ENCODE peak calls at places on chromosomes 4 and X, in five cellular contexts. L is H1, R is HepG2, Y is GM12878, T is NT2/D1. B is an unnamed sample.

GRCh38 chr4:103075435-103075893 is 1.1 kb downstream of the SLC9B2 start:
- DNase-seq in L (no peak), R (peak), Y (no peak), T (no peak), B (no peak)

GRCh38 chrX:104435249-104435648 is 130.8 kb upstream of the IL1RAPL2 start:
- DNase-seq in L (no peak), R (no peak), Y (no peak), T (no peak), B (no peak)

GRCh38 chrX:118644378-118644777 is 83.0 kb upstream of the IL13RA1 start:
- DNase-seq in L (no peak), R (peak), Y (no peak), T (no peak), B (peak)

GRCh38 chr4:187608001-187608421 is 387.6 kb upstream of the ZFP42 start:
- DNase-seq in L (no peak), R (no peak), Y (no peak), T (no peak), B (no peak)

GRCh38 chr4:55509272-55509671 is 37.4 kb downstream of the CLOCK start:
- DNase-seq in L (no peak), R (no peak), Y (no peak), T (no peak), B (no peak)

GRCh38 chr4:44817905-44818304 is 91.5 kb upstream of the GNPDA2 start:
- DNase-seq in L (no peak), R (no peak), Y (no peak), T (no peak), B (no peak)

GRCh38 chr4:150720973-150721518 is 139.1 kb downstream of the MAB21L2 start:
- DNase-seq in L (no peak), R (no peak), Y (no peak), T (no peak), B (no peak)

GRCh38 chr4:1171306-1172227 is 816 bp downstream of the SPON2 start:
- DNase-seq in L (no peak), R (no peak), Y (no peak), T (peak), B (no peak)

GRCh38 chrX:47581731-47582647 is at the start of gene TIMP1:
- DNase-seq in L (no peak), R (peak), Y (peak), T (peak), B (peak)

GRCh38 chrX:78574306-78574705 is 84.8 kb downstream of the RTL3 start:
- DNase-seq in L (no peak), R (no peak), Y (no peak), T (no peak), B (no peak)

GRCh38 chr4:119284876-119285611 is 36.9 kb downstream of the FABP2 start:
- DNase-seq in L (no peak), R (no peak), Y (no peak), T (no peak), B (no peak)

GRCh38 chr4:139177888-139178609 is 1.0 kb upstream of the ELF2 start:
- DNase-seq in L (peak), R (peak), Y (peak), T (no peak), B (peak)

GRCh38 chrX:2572740-2573139 is 72.0 kb upstream of the DHRSX start:
- DNase-seq in L (no peak), R (peak), Y (no peak), T (peak), B (no peak)

GRCh38 chr4:145829629-145830395 is 108.8 kb downstream of the ZNF827 start:
- DNase-seq in L (no peak), R (no peak), Y (no peak), T (no peak), B (no peak)

GRCh38 chrX:46485897-46486296 is 59.3 kb downstream of the ZNF674 start:
- DNase-seq in L (no peak), R (peak), Y (no peak), T (peak), B (no peak)

GRCh38 chr4:103424853-103425252 is 226.7 kb upstream of the CENPE start:
- DNase-seq in L (no peak), R (peak), Y (no peak), T (no peak), B (no peak)

GRCh38 chr4:59200992-59201391 is 1999.1 kb upstream of the ADGRL3 start:
- DNase-seq in L (no peak), R (no peak), Y (no peak), T (no peak), B (no peak)

GRCh38 chrX:68647156-68647957 is at the start of gene STARD8:
- DNase-seq in L (peak), R (peak), Y (no peak), T (peak), B (peak)

GRCh38 chr4:103067841-103068547 is 8.6 kb downstream of the SLC9B2 start:
- DNase-seq in L (no peak), R (no peak), Y (no peak), T (no peak), B (no peak)

GRCh38 chrX:154546354-154547244 is at the start of gene G6PD:
- DNase-seq in L (no peak), R (peak), Y (no peak), T (no peak), B (peak)

GRCh38 chr4:37960679-37961078 is 481 bp downstream of the PTTG2 start:
- DNase-seq in L (no peak), R (no peak), Y (no peak), T (no peak), B (no peak)

GRCh38 chrX:131734621-131735020 is 190.7 kb downstream of the OR13H1 start:
- DNase-seq in L (no peak), R (no peak), Y (peak), T (no peak), B (no peak)

GRCh38 chr4:48223633-48224295 is 45.9 kb downstream of the TEC start:
- DNase-seq in L (no peak), R (no peak), Y (no peak), T (no peak), B (no peak)

GRCh38 chr4:80611366-80611765 is 275.8 kb downstream of the CFAP299 start:
- DNase-seq in L (no peak), R (no peak), Y (peak), T (no peak), B (no peak)

GRCh38 chr4:168335621-168336020 is 17.1 kb upstream of the DDX60 start:
- DNase-seq in L (no peak), R (no peak), Y (no peak), T (no peak), B (no peak)

GRCh38 chr4:26807330-26807729 is 53.3 kb upstream of the STIM2 start:
- DNase-seq in L (no peak), R (no peak), Y (peak), T (no peak), B (no peak)

GRCh38 chrX:37420179-37420578 is 71.0 kb downstream of the PRRG1 start:
- DNase-seq in L (no peak), R (no peak), Y (no peak), T (no peak), B (no peak)

GRCh38 chr4:187576751-187577150 is 418.8 kb upstream of the ZFP42 start:
- DNase-seq in L (no peak), R (no peak), Y (no peak), T (no peak), B (no peak)

GRCh38 chrX:25144043-25144940 is 128.5 kb upstream of the ARX start:
- DNase-seq in L (no peak), R (peak), Y (no peak), T (peak), B (peak)

GRCh38 chr4:180041576-180041975 is 2201.6 kb upstream of the TENM3 start:
- DNase-seq in L (no peak), R (peak), Y (no peak), T (no peak), B (no peak)

GRCh38 chr4:71259911-71260331 is 78.9 kb upstream of the SLC4A4 start:
- DNase-seq in L (no peak), R (no peak), Y (no peak), T (no peak), B (no peak)

GRCh38 chr4:102223461-102223860 is 121.8 kb downstream of the SLC39A8 start:
- DNase-seq in L (no peak), R (no peak), Y (no peak), T (no peak), B (no peak)

GRCh38 chr4:122117743-122118142 is 34.4 kb upstream of the BLTP1 start:
- DNase-seq in L (no peak), R (no peak), Y (no peak), T (no peak), B (no peak)

GRCh38 chr4:116486401-116486800 is 599.0 kb downstream of the TRAM1L1 start:
- DNase-seq in L (no peak), R (no peak), Y (no peak), T (no peak), B (no peak)

GRCh38 chrX:111652719-111653118 is 28.3 kb upstream of the ALG13 start:
- DNase-seq in L (no peak), R (no peak), Y (no peak), T (no peak), B (peak)

GRCh38 chr4:87033902-87034301 is 99.1 kb downstream of the AFF1 start:
- DNase-seq in L (no peak), R (no peak), Y (no peak), T (no peak), B (no peak)
- TF ChIP-seq SUZ12 in L (no peak), R (no peak), Y (no peak), T (no peak), B (no peak)

GRCh38 chr4:153166971-153167501 is 37.2 kb upstream of the TRIM2 start:
- DNase-seq in L (no peak), R (peak), Y (no peak), T (no peak), B (no peak)

GRCh38 chr4:153170407-153170806 is 33.8 kb upstream of the TRIM2 start:
- DNase-seq in L (no peak), R (no peak), Y (no peak), T (no peak), B (no peak)

GRCh38 chr4:153174821-153175567 is 29.2 kb upstream of the TRIM2 start:
- DNase-seq in L (no peak), R (peak), Y (no peak), T (no peak), B (no peak)

DNA sequence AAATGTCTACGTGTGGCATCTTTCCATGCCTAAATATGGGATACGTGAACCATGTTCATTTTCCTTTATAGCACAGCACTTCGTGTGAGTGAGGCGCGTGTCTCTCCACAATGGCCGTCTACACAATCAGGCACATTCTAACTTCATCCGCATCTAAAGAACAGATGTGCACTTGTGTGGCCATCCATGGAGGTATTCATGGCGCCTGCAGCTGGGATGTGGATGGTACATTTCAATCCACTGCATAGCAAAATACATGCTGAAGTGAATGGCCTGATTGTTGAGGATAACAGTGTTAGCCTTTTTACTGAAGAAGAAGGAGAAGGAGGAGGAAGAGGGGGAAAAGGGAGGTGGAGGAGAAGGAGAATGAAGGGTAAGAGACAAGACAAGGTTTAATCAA is 34.4 kb upstream of the TRIM2 start:
- DNase-seq in L (no peak), R (no peak), Y (no peak), T (no peak), B (no peak)
- TF ChIP-seq SUZ12 in L (no peak), R (no peak), Y (no peak), T (no peak), B (no peak)

DNA sequence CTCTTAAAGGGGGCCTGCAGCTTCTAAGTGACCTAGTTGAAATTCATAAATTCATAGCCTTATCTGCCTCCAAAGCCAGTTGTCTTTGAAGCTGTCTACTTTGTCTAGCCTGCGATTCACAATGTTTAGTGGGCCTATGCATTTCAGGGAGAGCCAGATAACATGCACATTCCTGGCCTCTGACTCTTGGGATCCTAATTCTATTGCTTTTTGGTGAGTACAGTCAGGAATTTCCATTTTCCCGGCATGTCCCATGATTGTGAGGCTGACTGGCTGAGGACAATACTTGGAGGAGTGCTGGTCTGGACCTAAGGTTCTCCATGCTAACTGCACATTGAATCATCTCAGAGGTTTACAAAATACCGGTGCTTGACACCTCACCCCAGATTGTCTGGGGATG is 155.0 kb downstream of the MSL3 start:
- DNase-seq in L (no peak), R (no peak), Y (no peak), T (no peak), B (no peak)
- TF ChIP-seq SUZ12 in L (no peak), R (no peak), Y (no peak), T (no peak), B (no peak)

GRCh38 chrX:136659174-136659573 is 11.2 kb downstream of the CD40LG start:
- DNase-seq in L (no peak), R (no peak), Y (no peak), T (no peak), B (no peak)

GRCh38 chrX:136660896-136661295 is 12.9 kb downstream of the CD40LG start:
- DNase-seq in L (no peak), R (no peak), Y (no peak), T (no peak), B (no peak)

GRCh38 chrX:136662104-136662503 is 14.1 kb downstream of the CD40LG start:
- DNase-seq in L (no peak), R (no peak), Y (no peak), T (no peak), B (no peak)

GRCh38 chrX:136656596-136656995 is 8.6 kb downstream of the CD40LG start:
- DNase-seq in L (no peak), R (no peak), Y (no peak), T (no peak), B (no peak)

DNA sequence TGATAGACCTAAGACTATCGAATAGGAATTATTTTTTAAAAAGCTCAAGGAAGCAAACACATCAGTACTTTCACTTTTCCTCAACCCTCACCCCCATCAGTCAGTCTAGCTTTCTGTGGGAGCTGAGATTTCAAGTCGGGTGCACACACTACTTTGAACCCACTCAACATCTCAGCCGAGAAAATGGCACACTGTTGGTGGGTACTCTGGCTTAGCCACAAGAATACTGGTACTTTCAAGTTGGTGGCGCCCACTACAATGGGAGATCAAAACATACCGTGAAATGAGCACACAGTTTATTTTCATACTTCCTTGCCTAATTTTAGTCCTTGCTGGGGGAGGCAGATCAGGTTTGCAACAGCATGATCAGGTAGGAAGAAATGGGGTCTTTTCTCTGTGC is 10.2 kb downstream of the CD40LG start:
- DNase-seq in L (no peak), R (no peak), Y (no peak), T (no peak), B (no peak)
- TF ChIP-seq SUZ12 in L (no peak), R (no peak), Y (no peak), T (no peak), B (no peak)

GRCh38 chr4:69210911-69211310 is 3.6 kb downstream of the UGT2B11 start:
- DNase-seq in L (no peak), R (no peak), Y (no peak), T (no peak), B (no peak)
- TF ChIP-seq SUZ12 in L (no peak), R (no peak), Y (no peak), T (no peak), B (no peak)

DNA sequence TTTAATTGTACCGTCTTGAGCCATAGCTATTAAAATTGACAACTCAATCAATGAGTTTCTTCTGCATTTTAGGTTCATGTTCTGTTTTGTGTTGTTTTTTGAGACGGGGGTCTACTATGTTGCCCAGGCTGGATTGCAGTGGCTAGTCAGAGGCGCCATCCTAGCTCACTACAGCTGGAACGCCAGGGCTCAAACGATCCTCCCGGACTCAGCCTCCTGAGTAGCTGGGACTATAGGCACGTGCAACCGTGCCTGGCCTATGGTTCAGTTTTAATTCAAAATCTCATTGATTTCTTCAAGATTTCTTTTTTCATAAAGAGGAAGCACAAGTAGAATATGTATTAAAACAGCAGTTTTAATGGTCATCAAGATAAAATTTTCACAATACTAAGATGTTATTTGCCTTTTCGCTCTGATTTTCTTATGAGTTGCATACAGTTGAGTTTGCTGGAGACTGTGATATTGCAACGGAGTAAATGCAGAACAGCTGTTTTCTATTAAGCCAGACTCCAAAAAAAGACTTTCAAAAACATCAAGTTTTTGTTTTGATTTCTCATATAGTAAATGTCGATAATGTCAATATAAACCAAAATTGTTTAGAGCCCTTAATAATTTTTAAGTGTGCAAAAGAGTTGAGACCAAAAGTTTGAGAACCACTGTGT is 1.1 kb upstream of the STX18 start:
- DNase-seq in L (no peak), R (peak), Y (no peak), T (no peak), B (no peak)
- TF ChIP-seq SUZ12 in L (no peak), R (no peak), Y (no peak), T (no peak), B (no peak)

DNA sequence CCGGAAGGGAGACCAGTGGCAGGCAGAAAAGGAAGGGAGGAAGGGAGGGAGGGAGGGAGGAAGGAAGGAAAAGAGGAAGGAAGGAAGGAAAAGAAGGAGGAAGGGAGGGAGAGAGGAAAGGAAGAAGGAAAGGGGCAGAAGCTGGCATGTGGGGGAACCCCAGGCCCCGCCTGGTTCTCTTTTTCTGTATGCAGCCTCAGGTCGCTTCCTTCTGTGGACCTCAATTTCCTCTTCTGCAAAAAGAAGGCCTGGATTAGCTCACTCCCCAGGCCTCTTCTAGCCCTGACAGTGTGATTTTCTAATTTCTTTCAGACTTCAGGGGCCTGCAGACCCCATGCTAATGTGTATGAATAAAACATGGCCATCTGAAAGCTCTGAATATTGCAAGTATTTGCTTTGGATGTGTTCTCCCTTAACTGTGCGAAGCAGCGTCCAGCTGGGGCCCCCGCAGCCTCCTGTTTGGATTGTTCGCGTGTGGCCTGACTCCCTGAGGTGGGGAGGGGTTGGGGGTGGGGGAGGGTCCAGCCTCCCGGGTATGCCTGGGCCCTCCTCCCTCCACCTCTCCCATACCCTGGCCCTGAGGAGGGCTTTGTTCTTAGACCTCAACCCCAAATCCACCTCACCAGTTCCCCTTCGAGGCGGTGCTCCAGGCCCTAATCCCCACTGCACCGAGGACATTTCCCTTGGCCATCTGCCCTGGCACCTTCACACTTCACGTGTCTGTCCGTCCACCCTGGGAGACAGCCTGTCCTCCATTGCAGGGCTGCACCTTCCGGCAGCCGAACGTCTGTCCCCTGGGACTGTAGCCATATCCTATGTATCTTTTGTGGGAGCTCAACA is 199.9 kb upstream of the ATP6AP2 start:
- DNase-seq in L (no peak), R (no peak), Y (no peak), T (no peak), B (no peak)
- TF ChIP-seq SUZ12 in L (no peak), R (no peak), Y (no peak), T (no peak), B (no peak)